ENCODE peak calls at places on chromosomes 4 and X, in five cellular contexts. N is tibial artery; P is H9; O is stimulated activated CD8-positive, alpha-beta memory T cell treated with anti-CD3 and anti-CD28 coated beads, Interleukin-7, amount 100 ng/mL, for 1 hour; T is CD8-positive, alpha-beta T cell. X is an unnamed sample.

GRCh38 chrX:42996861-42997260 is 218.9 kb upstream of the PPP1R2C start:
- DNase-seq in N (no peak), P (no peak), O (no peak), T (no peak), X (no peak)

GRCh38 chr4:98653890-98654867 is 4.2 kb downstream of the TSPAN5 start:
- DNase-seq in N (no peak), P (no peak), O (no peak), T (no peak), X (no peak)

GRCh38 chrX:50988649-50989048 is 78.1 kb downstream of the BMP15 start:
- DNase-seq in N (no peak), P (no peak), O (no peak), T (no peak), X (no peak)

GRCh38 chr4:6751611-6752485 is 30.7 kb upstream of the KIAA0232 start:
- DNase-seq in N (no peak), P (no peak), O (no peak), T (no peak), X (no peak)

GRCh38 chr4:5039800-5040199 is 11.5 kb upstream of the STK32B start:
- DNase-seq in N (no peak), P (no peak), O (no peak), T (no peak), X (no peak)

GRCh38 chr4:111838406-111838930 is 306.8 kb upstream of the FAM241A start:
- DNase-seq in N (no peak), P (no peak), O (no peak), T (no peak), X (no peak)

GRCh38 chr4:146255463-146255862 is 41.1 kb downstream of the REELD1 start:
- DNase-seq in N (no peak), P (no peak), O (no peak), T (no peak), X (no peak)

GRCh38 chrX:25206761-25207160 is 191.0 kb upstream of the ARX start:
- DNase-seq in N (no peak), P (no peak), O (no peak), T (no peak), X (no peak)

GRCh38 chr4:16695896-16696295 is 202.5 kb downstream of the LDB2 start:
- DNase-seq in N (no peak), P (no peak), O (no peak), T (no peak), X (no peak)